ENCODE peak calls at places on chromosomes 1 and 21, in nine cellular contexts. D is GM23338; M is NCI-H774; G is colonic mucosa; L is CD4-positive, alpha-beta T cell; R is HTR-8/SVneo; F is CD8-positive, alpha-beta T cell; B is WTC11; P is MV-4-11. H is an unnamed sample.

GRCh38 chr21:14096577-14096976 is 114.2 kb downstream of the LIPI start:
- DNase-seq in D (no peak), M (no peak), G (no peak), L (no peak), R (no peak), F (no peak), B (no peak), P (no peak), H (no peak)

GRCh38 chr21:39633770-39634181 is 21.0 kb downstream of the B3GALT5 start:
- DNase-seq in D (no peak), M (no peak), G (no peak), L (no peak), R (peak), F (no peak), B (no peak), P (peak), H (no peak)

GRCh38 chr1:8241417-8242014 is 76.4 kb upstream of the SLC45A1 start:
- DNase-seq in D (no peak), M (no peak), G (peak), L (no peak), R (no peak), F (no peak), B (no peak), P (no peak), H (no peak)

GRCh38 chr1:109528296-109528695 is 11.4 kb upstream of the GPR61 start:
- DNase-seq in D (no peak), M (no peak), G (no peak), L (no peak), R (no peak), F (no peak), B (no peak), P (no peak), H (no peak)

GRCh38 chr1:6281511-6282402 is 20.9 kb upstream of the GPR153 start:
- DNase-seq in D (no peak), M (no peak), G (peak), L (no peak), R (no peak), F (no peak), B (no peak), P (no peak), H (no peak)

GRCh38 chr1:95532335-95532734 is 298.3 kb downstream of the RWDD3 start:
- DNase-seq in D (peak), M (no peak), G (no peak), L (no peak), R (no peak), F (no peak), B (peak), P (no peak), H (no peak)

GRCh38 chr1:200172311-200172710 is 144.8 kb downstream of the NR5A2 start:
- DNase-seq in D (no peak), M (no peak), G (no peak), L (no peak), R (no peak), F (no peak), B (no peak), P (no peak), H (no peak)

GRCh38 chr1:198678901-198679329 is 40.1 kb downstream of the PTPRC start:
- DNase-seq in D (peak), M (no peak), G (no peak), L (peak), R (no peak), F (no peak), B (no peak), P (no peak), H (no peak)

GRCh38 chr21:44424608-44425306 is 30.6 kb upstream of the LRRC3 start:
- DNase-seq in D (no peak), M (no peak), G (no peak), L (no peak), R (no peak), F (no peak), B (peak), P (no peak), H (no peak)